ENCODE peak calls at places on chromosomes 2 and 18, in six cellular contexts. M, I, L, E, O and D are unnamed samples.
A peak's percentile ranks its signal among the peaks of the same experiment; 100 is the strongest.

GRCh38 chr18:55321268-55322175 is 266.5 kb downstream of the TCF4 start:
- DNase-seq in M (peak; percentile 72), I (peak; percentile 94), L (peak; percentile 78), E (peak; percentile 94), O (no peak), D (peak; percentile 25)

GRCh38 chr18:2891526-2892431 is 45.0 kb downstream of the EMILIN2 start:
- DNase-seq in M (no peak), I (no peak), L (no peak), E (no peak), O (no peak), D (no peak)

GRCh38 chr18:36757081-36757480 is 71.7 kb downstream of the TPGS2 start:
- DNase-seq in M (no peak), I (no peak), L (peak; percentile 27), E (no peak), O (peak; percentile 48), D (no peak)

GRCh38 chr2:198178766-198179165 is 374.4 kb downstream of the PLCL1 start:
- DNase-seq in M (no peak), I (no peak), L (no peak), E (no peak), O (no peak), D (no peak)

GRCh38 chr2:158381205-158381604 is 75.3 kb downstream of the CCDC148 start:
- DNase-seq in M (no peak), I (no peak), L (no peak), E (no peak), O (no peak), D (no peak)

GRCh38 chr2:236352761-236353593 is 88.8 kb upstream of the ASB18 start:
- DNase-seq in M (no peak), I (peak; percentile 64), L (peak; percentile 27), E (no peak), O (no peak), D (peak; percentile 45)

GRCh38 chr2:19238440-19238839 is 120.0 kb downstream of the OSR1 start:
- DNase-seq in M (no peak), I (no peak), L (no peak), E (no peak), O (no peak), D (no peak)

GRCh38 chr2:231397928-231398294 is 2.4 kb downstream of the B3GNT7 start:
- DNase-seq in M (peak; percentile 76), I (no peak), L (no peak), E (no peak), O (no peak), D (no peak)

GRCh38 chr2:74454654-74455511 is at the start of gene INO80B:
- DNase-seq in M (peak; percentile 97), I (peak; percentile 98), L (peak; percentile 98), E (peak; percentile 97), O (peak; percentile 97), D (peak; percentile 94)

GRCh38 chr2:237689569-237690131 is 62.3 kb downstream of the LRRFIP1 start:
- DNase-seq in M (no peak), I (peak; percentile 54), L (no peak), E (no peak), O (no peak), D (no peak)

GRCh38 chr2:42872736-42873135 is 80.4 kb upstream of the HAAO start:
- DNase-seq in M (no peak), I (no peak), L (no peak), E (no peak), O (no peak), D (no peak)

GRCh38 chr18:24764766-24765165 is 304.3 kb downstream of the HRH4 start:
- DNase-seq in M (no peak), I (no peak), L (no peak), E (no peak), O (no peak), D (no peak)

GRCh38 chr2:195322324-195322723 is 334.7 kb upstream of the SLC39A10 start:
- DNase-seq in M (no peak), I (peak; percentile 49), L (no peak), E (no peak), O (no peak), D (no peak)

GRCh38 chr2:148557844-148558436 is 86.6 kb upstream of the EPC2 start:
- DNase-seq in M (no peak), I (no peak), L (no peak), E (no peak), O (no peak), D (peak; percentile 38)

GRCh38 chr2:188889187-188889586 is 85.0 kb upstream of the COL3A1 start:
- DNase-seq in M (no peak), I (no peak), L (no peak), E (no peak), O (no peak), D (no peak)

GRCh38 chr2:239439383-239440315 is 38.8 kb upstream of the HDAC4 start:
- DNase-seq in M (peak; percentile 35), I (no peak), L (no peak), E (no peak), O (no peak), D (no peak)

GRCh38 chr2:43493954-43494353 is 101.9 kb downstream of the THADA start:
- DNase-seq in M (no peak), I (no peak), L (no peak), E (no peak), O (no peak), D (no peak)

GRCh38 chr2:70041666-70042065 is 45.6 kb upstream of the PCBP1 start:
- DNase-seq in M (no peak), I (no peak), L (no peak), E (peak; percentile 21), O (no peak), D (no peak)

GRCh38 chr18:58303363-58303762 is 259.3 kb downstream of the NEDD4L start:
- DNase-seq in M (no peak), I (no peak), L (no peak), E (no peak), O (no peak), D (no peak)

GRCh38 chr2:122390406-122390805 is 635.0 kb downstream of the TSN start:
- DNase-seq in M (no peak), I (peak; percentile 59), L (no peak), E (no peak), O (no peak), D (no peak)

GRCh38 chr18:10860382-10860781 is 289.0 kb downstream of the PIEZO2 start:
- DNase-seq in M (no peak), I (no peak), L (no peak), E (no peak), O (no peak), D (no peak)

GRCh38 chr2:86223098-86223681 is 23.9 kb downstream of the MRPL35 start:
- DNase-seq in M (no peak), I (no peak), L (no peak), E (no peak), O (no peak), D (no peak)

GRCh38 chr2:30272286-30272685 is 41.0 kb downstream of the LBH start:
- DNase-seq in M (no peak), I (no peak), L (no peak), E (no peak), O (no peak), D (no peak)

GRCh38 chr2:195486987-195487644 is 169.9 kb upstream of the SLC39A10 start:
- DNase-seq in M (no peak), I (no peak), L (no peak), E (no peak), O (no peak), D (peak; percentile 22)

GRCh38 chr2:28252308-28252707 is 140.3 kb upstream of the FOSL2 start:
- DNase-seq in M (no peak), I (no peak), L (no peak), E (no peak), O (no peak), D (no peak)

GRCh38 chr18:21264651-21265050 is 22.6 kb downstream of the GREB1L start:
- DNase-seq in M (no peak), I (no peak), L (peak; percentile 79), E (no peak), O (peak; percentile 89), D (no peak)

GRCh38 chr18:74784791-74785190 is 187.1 kb downstream of the ZNF407 start:
- DNase-seq in M (no peak), I (no peak), L (no peak), E (no peak), O (no peak), D (no peak)

GRCh38 chr2:11250400-11251277 is 93.8 kb downstream of the ROCK2 start:
- DNase-seq in M (no peak), I (no peak), L (no peak), E (no peak), O (no peak), D (no peak)

GRCh38 chr2:145323512-145323911 is 803.6 kb upstream of the ZEB2 start:
- DNase-seq in M (no peak), I (no peak), L (no peak), E (no peak), O (no peak), D (no peak)

DNA sequence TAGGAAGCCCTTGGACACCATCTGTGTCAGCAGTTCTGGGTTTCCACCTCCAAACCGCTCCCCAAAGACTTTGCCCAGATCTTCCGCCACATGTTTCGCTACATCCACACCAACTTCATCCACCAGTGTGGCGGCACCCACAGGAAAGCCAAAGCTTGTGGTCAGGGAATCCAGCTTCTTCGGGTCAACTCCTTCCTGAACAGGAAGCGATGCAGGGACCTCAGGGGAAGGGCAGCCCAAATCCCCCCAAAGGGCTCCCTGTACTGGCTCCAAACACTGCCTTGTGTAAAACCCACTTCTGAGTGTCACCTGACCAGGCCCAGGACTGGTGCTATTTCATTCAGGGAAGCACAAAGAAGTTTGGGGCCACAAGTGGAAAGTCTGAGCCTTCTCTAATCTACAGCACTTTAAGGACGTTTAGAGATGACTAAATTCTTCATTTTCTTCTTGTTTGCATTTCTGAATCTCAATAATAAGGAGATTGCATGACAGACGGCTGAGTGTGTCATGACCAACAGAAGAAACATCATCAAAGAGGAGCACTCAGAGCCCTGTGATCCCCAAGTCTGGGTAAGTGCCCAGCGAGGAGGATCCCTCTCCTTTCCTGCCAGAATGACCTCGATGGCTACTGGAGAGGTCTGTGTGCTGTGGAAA is 20.8 kb downstream of the GAREM2 start:
- DNase-seq in M (no peak), I (no peak), L (no peak), E (no peak), O (no peak), D (no peak)
- H3K36me3 ChIP-seq in M (no peaks in the 10 kb centered on the region), I (peaks cover 86% of the 10 kb centered on the region), L (peaks cover 46% of the 10 kb centered on the region), E (peaks cover 84% of the 10 kb centered on the region), O (peaks cover 79% of the 10 kb centered on the region), D (peaks cover 81% of the 10 kb centered on the region)

GRCh38 chr2:219041252-219041651 is at the start of gene CFAP65:
- DNase-seq in M (peak; percentile 71), I (peak; percentile 61), L (peak; percentile 42), E (no peak), O (no peak), D (peak; percentile 39)
- H3K4me3 ChIP-seq in M (no peak within 1 kb of the TSS), I (no peak within 1 kb of the TSS), L (peak within 1 kb of the TSS; percentile 72), E (peak within 1 kb of the TSS; percentile 32), O (no peak within 1 kb of the TSS), D (no peak within 1 kb of the TSS)

GRCh38 chr2:37052600-37053332 is 31.4 kb downstream of the HEATR5B start:
- DNase-seq in M (no peak), I (no peak), L (no peak), E (no peak), O (no peak), D (no peak)
- H3K36me3 ChIP-seq in M (no peaks in the 10 kb centered on the region), I (peaks cover 65% of the 10 kb centered on the region), L (peaks cover 2% of the 10 kb centered on the region), E (peaks cover 79% of the 10 kb centered on the region), O (peaks cover 46% of the 10 kb centered on the region), D (peaks cover 85% of the 10 kb centered on the region)

GRCh38 chr18:57249896-57250295 is 102.5 kb upstream of the ST8SIA3 start:
- DNase-seq in M (no peak), I (no peak), L (no peak), E (no peak), O (no peak), D (no peak)

GRCh38 chr18:57251747-57252146 is 100.6 kb upstream of the ST8SIA3 start:
- DNase-seq in M (no peak), I (no peak), L (no peak), E (no peak), O (no peak), D (no peak)

GRCh38 chr18:57243624-57244179 is 96.8 kb downstream of the BOD1L2 start:
- DNase-seq in M (no peak), I (no peak), L (no peak), E (no peak), O (peak; percentile 62), D (no peak)

GRCh38 chr18:57249109-57249508 is 102.2 kb downstream of the BOD1L2 start:
- DNase-seq in M (no peak), I (no peak), L (peak; percentile 36), E (no peak), O (no peak), D (no peak)
- H3K4me3 ChIP-seq in M (no peak overlapping the region), I (no peak overlapping the region), L (no peak overlapping the region), E (no peak overlapping the region), O (no peak overlapping the region), D (no peak overlapping the region)